ENCODE peak calls at places on chromosomes 7 and 10, in four cellular contexts. A is H1, J is GM12878, F is K562. U is an unnamed sample.
A peak's percentile ranks its signal among the peaks of the same experiment; 100 is the strongest.

GRCh38 chr7:99235925-99236324 is 28.0 kb upstream of the KPNA7 start:
- DNase-seq in F (peak; percentile 47), A (no peak), J (no peak), U (no peak)

GRCh38 chr7:27167916-27168264 is 2.6 kb upstream of the HOXA9 start:
- DNase-seq in F (no peak), J (no peak), A (no peak), U (no peak)

GRCh38 chr10:59857049-59857448 is 49.3 kb downstream of the CCDC6 start:
- DNase-seq in J (no peak), F (no peak), A (no peak), U (peak; percentile 11)

GRCh38 chr10:6068422-6068821 is 6.3 kb upstream of the IL2RA start:
- DNase-seq in A (no peak), J (no peak), F (no peak), U (no peak)

GRCh38 chr7:47471831-47472230 is 110.1 kb downstream of the TNS3 start:
- DNase-seq in A (no peak), J (no peak), F (no peak), U (no peak)

GRCh38 chr7:82122290-82122689 is 321.3 kb downstream of the CACNA2D1 start:
- DNase-seq in A (no peak), F (no peak), J (no peak), U (no peak)

GRCh38 chr7:151782598-151783448 is 94.1 kb downstream of the PRKAG2 start:
- DNase-seq in A (peak; percentile 92), J (no peak), F (peak; percentile 90), U (peak; percentile 34)

GRCh38 chr10:60827791-60828488 is 49.7 kb downstream of the CDK1 start:
- DNase-seq in J (no peak), A (no peak), F (peak; percentile 75), U (peak; percentile 86)

GRCh38 chr10:17238445-17239275 is 10.6 kb downstream of the VIM start:
- DNase-seq in J (no peak), F (no peak), A (no peak), U (peak; percentile 80)

GRCh38 chr10:88032566-88032965 is 169.1 kb downstream of the PTEN start:
- DNase-seq in F (no peak), A (no peak), J (no peak), U (peak; percentile 86)

GRCh38 chr7:122791959-122792545 is 89.3 kb upstream of the RNF148 start:
- DNase-seq in J (no peak), A (no peak), F (no peak), U (no peak)

GRCh38 chr10:120794390-120794789 is 56.8 kb upstream of the WDR11 start:
- DNase-seq in F (no peak), J (no peak), A (no peak), U (no peak)

GRCh38 chr7:7099584-7100014 is 82.7 kb upstream of the C1GALT1 start:
- DNase-seq in J (no peak), A (peak; percentile 75), F (peak; percentile 76), U (peak; percentile 83)

GRCh38 chr7:151060416-151061234 is 1.2 kb downstream of the SLC4A2 start:
- DNase-seq in F (no peak), J (no peak), A (no peak), U (no peak)

GRCh38 chr7:98398567-98399372 is 2.1 kb downstream of the BAIAP2L1 start:
- DNase-seq in A (no peak), F (no peak), J (no peak), U (no peak)

GRCh38 chr7:106419455-106420182 is 134.8 kb upstream of the NAMPT start:
- DNase-seq in A (no peak), J (no peak), F (no peak), U (no peak)

GRCh38 chr10:100977436-100977835 is 8.1 kb downstream of the SEMA4G start:
- DNase-seq in J (no peak), A (no peak), F (no peak), U (no peak)

GRCh38 chr7:155066417-155066950 is 3.6 kb upstream of the HTR5A start:
- DNase-seq in J (no peak), F (no peak), A (no peak), U (peak; percentile 79)

GRCh38 chr7:93218997-93219827 is 7.1 kb downstream of the HEPACAM2 start:
- DNase-seq in J (no peak), A (no peak), F (peak; percentile 39), U (no peak)

GRCh38 chr7:24732646-24733413 is 24.4 kb downstream of the GSDME start:
- DNase-seq in F (no peak), J (no peak), A (no peak), U (peak; percentile 92)

GRCh38 chr7:106418094-106418493 is 133.3 kb upstream of the NAMPT start:
- DNase-seq in A (no peak), F (no peak), J (no peak), U (peak; percentile 14)

GRCh38 chr7:142535123-142535779 is 214.0 kb upstream of the PRSS1 start:
- DNase-seq in J (peak; percentile 20), A (peak; percentile 85), F (peak; percentile 69), U (peak; percentile 92)

GRCh38 chr7:41472427-41473125 is 230.3 kb downstream of the INHBA start:
- DNase-seq in A (no peak), F (no peak), J (no peak), U (peak; percentile 51)

GRCh38 chr7:99625321-99625720 is 8.6 kb downstream of the ZSCAN25 start:
- DNase-seq in F (no peak), A (no peak), J (no peak), U (no peak)

GRCh38 chr10:8463853-8464252 is 409.4 kb downstream of the GATA3 start:
- DNase-seq in F (no peak), J (no peak), A (no peak), U (no peak)

GRCh38 chr10:27391916-27392315 is 112.2 kb upstream of the RAB18 start:
- DNase-seq in A (no peak), F (no peak), J (no peak), U (no peak)

GRCh38 chr10:15121707-15122106 is 24.6 kb downstream of the RPP38 start:
- DNase-seq in J (no peak), A (no peak), F (no peak), U (peak; percentile 44)

GRCh38 chr10:50988792-50989191 is 85.5 kb upstream of the PRKG1 start:
- DNase-seq in F (no peak), J (no peak), A (no peak), U (peak; percentile 53)

GRCh38 chr7:13179011-13179574 is 491.7 kb downstream of the ARL4A start:
- DNase-seq in A (no peak), J (no peak), F (peak; percentile 12), U (peak; percentile 6)

GRCh38 chr10:5079306-5079830 is 14.8 kb upstream of the AKR1C3 start:
- DNase-seq in A (no peak), F (peak; percentile 17), J (no peak), U (no peak)

GRCh38 chr10:79166741-79167140 is 98.0 kb downstream of the ZMIZ1 start:
- DNase-seq in A (no peak), J (no peak), F (no peak), U (no peak)

GRCh38 chr7:114081606-114082425 is 163.0 kb upstream of the PPP1R3A start:
- DNase-seq in A (no peak), J (no peak), F (no peak), U (peak; percentile 70)

GRCh38 chr7:128167316-128167691 is 73.8 kb upstream of the LEP start:
- DNase-seq in J (no peak), F (peak; percentile 55), A (no peak), U (peak; percentile 75)

GRCh38 chr7:143979999-143980398 is 20.1 kb upstream of the OR6B1 start:
- DNase-seq in J (no peak), F (no peak), A (no peak), U (no peak)

GRCh38 chr7:30729642-30730041 is 22.3 kb upstream of the INMT start:
- DNase-seq in J (no peak), F (no peak), A (no peak), U (no peak)

GRCh38 chr7:22854158-22855048 is 31.8 kb upstream of the TOMM7 start:
- DNase-seq in F (peak; percentile 96), A (peak; percentile 88), J (peak; percentile 63), U (peak; percentile 89)

DNA sequence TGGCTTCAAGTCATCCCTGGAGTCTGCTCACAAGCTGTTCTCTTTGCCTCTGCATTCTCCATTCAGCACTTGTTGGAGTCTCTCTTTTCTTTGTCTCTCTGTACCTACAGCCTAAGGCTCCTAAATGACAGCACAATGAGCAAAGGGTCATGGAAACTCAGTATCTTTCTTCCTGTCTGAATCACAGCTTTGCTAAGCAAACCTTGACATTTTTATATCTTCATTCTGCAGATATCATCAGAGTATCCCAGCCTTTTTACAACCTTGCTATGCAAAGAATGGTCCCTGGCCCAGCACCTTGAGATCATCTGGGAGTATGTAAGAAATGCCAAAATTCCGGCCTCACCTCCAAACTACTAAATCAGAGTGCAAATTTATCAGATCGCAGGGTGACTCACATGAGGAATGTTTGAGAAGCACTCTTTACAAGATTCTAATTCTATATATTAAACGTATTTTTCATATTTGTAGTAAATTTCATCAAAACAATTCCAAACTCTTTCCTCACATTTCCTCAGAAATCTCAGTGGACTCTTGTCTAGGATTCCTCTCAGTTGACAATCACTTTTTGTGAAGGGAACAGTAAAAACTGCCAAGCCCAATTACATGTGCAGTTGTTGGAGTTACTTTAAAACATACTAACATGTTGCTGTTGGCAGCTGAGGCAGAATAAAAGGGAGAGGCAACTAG is 10.9 kb upstream of the LIPA start:
- DNase-seq in A (no peak), F (no peak), J (no peak), U (peak; percentile 19)
- TF ChIP-seq CHD1 in A (no peak), F (no peak), J (no peak), U (no peak)

DNA sequence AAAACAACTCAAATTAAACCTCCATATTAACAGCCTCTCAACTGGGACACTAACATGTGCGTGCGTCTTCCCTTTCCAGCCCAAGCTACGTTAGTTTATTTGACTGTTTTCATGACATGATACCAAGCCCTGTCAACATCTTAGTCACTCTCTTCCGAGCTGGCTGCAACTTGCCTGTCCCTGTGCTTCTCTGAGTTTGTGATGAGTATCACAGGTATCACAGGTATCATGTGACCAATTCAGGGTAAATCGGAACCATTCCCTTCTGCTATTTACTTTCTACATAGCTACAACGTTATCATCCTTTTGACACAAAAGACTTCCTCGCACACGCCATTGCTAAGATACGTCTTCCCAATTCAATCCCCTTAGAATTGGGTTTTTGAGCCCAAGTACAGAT is 70.2 kb downstream of the CAV1 start:
- DNase-seq in J (no peak), F (no peak), A (no peak), U (no peak)
- TF ChIP-seq CHD1 in J (no peak), F (no peak), A (no peak), U (no peak)

GRCh38 chr10:64733980-64734379 is 1212.8 kb downstream of the REEP3 start:
- DNase-seq in F (peak; percentile 11), A (no peak), J (no peak), U (no peak)
- TF ChIP-seq CHD1 in F (no peak), A (no peak), J (no peak), U (no peak)

GRCh38 chr7:138886501-138886917 is 88.5 kb upstream of the ATP6V0A4 start:
- DNase-seq in A (no peak), J (peak; percentile 42), F (peak; percentile 73), U (peak; percentile 73)
- TF ChIP-seq CHD1 in A (no peak), J (no peak), F (no peak), U (no peak)

GRCh38 chr10:103653581-103654020 is 160.1 kb downstream of the NEURL1 start:
- DNase-seq in A (no peak), J (no peak), F (no peak), U (no peak)
- TF ChIP-seq CHD1 in A (no peak), J (no peak), F (no peak), U (no peak)

GRCh38 chr10:33238643-33239042 is 95.8 kb downstream of the NRP1 start:
- DNase-seq in F (no peak), A (no peak), J (no peak), U (peak; percentile 96)
- TF ChIP-seq CHD1 in F (no peak), A (no peak), J (no peak), U (no peak)